ENCODE peak calls at places on chromosome 18, in nine cellular contexts. One of them, this sample, is unnamed.

GRCh38 chr18:2395427-2396161 is 175.7 kb downstream of the METTL4 start:
- DNase-seq in aorta: no peak
- DNase-seq in GM23248: no peak
- DNase-seq in neural progenitor cell: no peak
- DNase-seq in left ventricle myocardium inferior: no peak
- DNase-seq in mammary epithelial cell: no peak
- DNase-seq in coronary artery: no peak
- DNase-seq in IMR-90: no peak
- DNase-seq in CD8-positive, alpha-beta memory T cell: no peak
- DNase-seq in this sample: no peak

GRCh38 chr18:48893559-48894265 is 57.1 kb downstream of the SMAD7 start:
- DNase-seq in IMR-90: no peak
- DNase-seq in coronary artery: peak
- DNase-seq in CD8-positive, alpha-beta memory T cell: no peak
- DNase-seq in left ventricle myocardium inferior: no peak
- DNase-seq in aorta: no peak
- DNase-seq in neural progenitor cell: no peak
- DNase-seq in mammary epithelial cell: no peak
- DNase-seq in GM23248: no peak
- DNase-seq in this sample: no peak

GRCh38 chr18:62741118-62741566 is 25.8 kb downstream of the PHLPP1 start:
- DNase-seq in GM23248: peak
- DNase-seq in mammary epithelial cell: peak
- DNase-seq in aorta: no peak
- DNase-seq in IMR-90: peak
- DNase-seq in left ventricle myocardium inferior: no peak
- DNase-seq in coronary artery: no peak
- DNase-seq in CD8-positive, alpha-beta memory T cell: no peak
- DNase-seq in neural progenitor cell: no peak
- DNase-seq in this sample: no peak

GRCh38 chr18:35334821-35335220 is 9.4 kb downstream of the ZNF24 start:
- DNase-seq in neural progenitor cell: no peak
- DNase-seq in IMR-90: peak
- DNase-seq in mammary epithelial cell: peak
- DNase-seq in coronary artery: no peak
- DNase-seq in aorta: no peak
- DNase-seq in CD8-positive, alpha-beta memory T cell: no peak
- DNase-seq in GM23248: peak
- DNase-seq in left ventricle myocardium inferior: no peak
- DNase-seq in this sample: no peak

GRCh38 chr18:26556573-26556972 is 8.2 kb upstream of the KCTD1 start:
- DNase-seq in GM23248: peak
- DNase-seq in left ventricle myocardium inferior: no peak
- DNase-seq in CD8-positive, alpha-beta memory T cell: no peak
- DNase-seq in coronary artery: no peak
- DNase-seq in IMR-90: no peak
- DNase-seq in mammary epithelial cell: peak
- DNase-seq in neural progenitor cell: no peak
- DNase-seq in aorta: no peak
- DNase-seq in this sample: no peak

GRCh38 chr18:8260319-8260718 is 348.9 kb upstream of the RAB12 start:
- DNase-seq in CD8-positive, alpha-beta memory T cell: no peak
- DNase-seq in coronary artery: no peak
- DNase-seq in aorta: no peak
- DNase-seq in IMR-90: peak
- DNase-seq in GM23248: peak
- DNase-seq in neural progenitor cell: no peak
- DNase-seq in mammary epithelial cell: peak
- DNase-seq in left ventricle myocardium inferior: no peak
- DNase-seq in this sample: no peak

GRCh38 chr18:56711706-56712445 is 60.7 kb downstream of the WDR7 start:
- DNase-seq in mammary epithelial cell: no peak
- DNase-seq in CD8-positive, alpha-beta memory T cell: no peak
- DNase-seq in GM23248: peak
- DNase-seq in neural progenitor cell: no peak
- DNase-seq in IMR-90: no peak
- DNase-seq in coronary artery: no peak
- DNase-seq in aorta: no peak
- DNase-seq in left ventricle myocardium inferior: no peak
- DNase-seq in this sample: no peak

GRCh38 chr18:62505669-62506494 is 16.9 kb upstream of the ZCCHC2 start:
- DNase-seq in left ventricle myocardium inferior: no peak
- DNase-seq in IMR-90: no peak
- DNase-seq in mammary epithelial cell: peak
- DNase-seq in GM23248: peak
- DNase-seq in aorta: no peak
- DNase-seq in coronary artery: no peak
- DNase-seq in CD8-positive, alpha-beta memory T cell: peak
- DNase-seq in neural progenitor cell: no peak
- DNase-seq in this sample: no peak

GRCh38 chr18:7452331-7452730 is 114.8 kb upstream of the PTPRM start:
- DNase-seq in CD8-positive, alpha-beta memory T cell: no peak
- DNase-seq in IMR-90: peak
- DNase-seq in GM23248: peak
- DNase-seq in left ventricle myocardium inferior: no peak
- DNase-seq in aorta: no peak
- DNase-seq in mammary epithelial cell: peak
- DNase-seq in coronary artery: no peak
- DNase-seq in neural progenitor cell: peak
- DNase-seq in this sample: no peak

GRCh38 chr18:74980669-74981068 is 228.3 kb downstream of the PTGR3 start:
- DNase-seq in IMR-90: no peak
- DNase-seq in CD8-positive, alpha-beta memory T cell: no peak
- DNase-seq in coronary artery: no peak
- DNase-seq in GM23248: no peak
- DNase-seq in aorta: no peak
- DNase-seq in neural progenitor cell: no peak
- DNase-seq in mammary epithelial cell: no peak
- DNase-seq in left ventricle myocardium inferior: no peak
- DNase-seq in this sample: no peak

GRCh38 chr18:23799540-23799939 is 110.3 kb downstream of the LAMA3 start:
- DNase-seq in neural progenitor cell: no peak
- DNase-seq in coronary artery: no peak
- DNase-seq in GM23248: no peak
- DNase-seq in aorta: no peak
- DNase-seq in CD8-positive, alpha-beta memory T cell: no peak
- DNase-seq in IMR-90: no peak
- DNase-seq in left ventricle myocardium inferior: no peak
- DNase-seq in mammary epithelial cell: no peak
- DNase-seq in this sample: no peak

GRCh38 chr18:10169064-10169562 is 255.3 kb downstream of the VAPA start:
- DNase-seq in aorta: no peak
- DNase-seq in neural progenitor cell: no peak
- DNase-seq in IMR-90: peak
- DNase-seq in left ventricle myocardium inferior: no peak
- DNase-seq in mammary epithelial cell: peak
- DNase-seq in GM23248: peak
- DNase-seq in coronary artery: no peak
- DNase-seq in CD8-positive, alpha-beta memory T cell: no peak
- DNase-seq in this sample: no peak

GRCh38 chr18:22214731-22215528 is 45.5 kb downstream of the GATA6 start:
- DNase-seq in left ventricle myocardium inferior: no peak
- DNase-seq in aorta: no peak
- DNase-seq in coronary artery: no peak
- DNase-seq in GM23248: peak
- DNase-seq in neural progenitor cell: no peak
- DNase-seq in IMR-90: peak
- DNase-seq in mammary epithelial cell: peak
- DNase-seq in CD8-positive, alpha-beta memory T cell: no peak
- DNase-seq in this sample: no peak

DNA sequence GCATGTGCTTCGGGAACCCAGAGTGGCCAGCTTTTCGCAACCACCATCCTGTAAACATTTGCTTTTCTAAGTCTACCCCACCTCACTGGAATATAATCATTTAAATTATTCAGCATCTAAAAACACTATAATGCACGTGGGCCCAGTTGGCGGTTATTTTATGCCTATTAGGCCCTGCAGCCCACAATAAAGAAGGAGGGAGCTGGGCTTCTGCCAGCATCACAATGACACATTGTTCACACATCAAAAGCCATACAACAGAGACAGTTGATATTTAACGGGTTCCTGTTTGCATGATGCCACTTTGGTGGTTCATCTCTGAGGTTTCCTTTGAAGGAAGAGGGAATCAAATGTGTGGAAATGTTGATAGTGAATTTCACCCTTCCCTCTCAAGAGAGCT is 916.0 kb upstream of the CELF4 start:
- DNase-seq in IMR-90: no peak
- DNase-seq in GM23248: no peak
- DNase-seq in aorta: no peak
- DNase-seq in CD8-positive, alpha-beta memory T cell: no peak
- DNase-seq in left ventricle myocardium inferior: no peak
- DNase-seq in neural progenitor cell: no peak
- DNase-seq in coronary artery: no peak
- DNase-seq in mammary epithelial cell: no peak
- DNase-seq in this sample: no peak
- H3K27ac ChIP-seq in IMR-90: no peak
- H3K27ac ChIP-seq in GM23248: no peak
- H3K27ac ChIP-seq in aorta: no peak
- H3K27ac ChIP-seq in CD8-positive, alpha-beta memory T cell: no peak
- H3K27ac ChIP-seq in left ventricle myocardium inferior: no peak
- H3K27ac ChIP-seq in neural progenitor cell: no peak
- H3K27ac ChIP-seq in coronary artery: no peak
- H3K27ac ChIP-seq in mammary epithelial cell: no peak
- H3K27ac ChIP-seq in this sample: no peak

DNA sequence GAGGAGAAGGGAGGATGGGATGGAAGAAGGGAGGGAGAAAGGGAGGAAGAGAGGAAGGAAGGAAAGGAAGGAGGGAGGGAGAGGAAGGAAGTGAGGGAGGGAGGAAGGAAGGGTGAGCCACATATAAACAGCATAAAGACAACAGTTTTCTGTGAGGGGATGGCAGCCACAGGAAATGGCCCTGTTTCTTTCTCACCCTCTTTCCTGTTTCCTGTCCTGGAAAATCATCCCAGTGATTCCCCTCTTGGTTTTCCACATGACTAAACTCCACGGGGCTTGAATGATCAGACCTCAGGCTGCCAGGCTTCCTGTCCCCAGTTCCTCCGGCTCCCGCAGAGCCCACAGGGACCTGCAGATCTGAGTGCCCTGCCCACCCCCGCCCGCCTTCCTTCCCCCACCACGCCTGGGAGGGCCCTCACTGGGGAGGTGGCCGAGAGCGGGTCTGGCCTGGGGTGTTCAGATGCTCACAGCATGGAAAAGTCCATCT is at the start of gene SIGLEC15:
- DNase-seq in IMR-90: no peak
- DNase-seq in left ventricle myocardium inferior: no peak
- DNase-seq in neural progenitor cell: no peak
- DNase-seq in CD8-positive, alpha-beta memory T cell: no peak
- DNase-seq in mammary epithelial cell: no peak
- DNase-seq in GM23248: no peak
- DNase-seq in aorta: no peak
- DNase-seq in coronary artery: no peak
- DNase-seq in this sample: no peak
- H3K4me3 ChIP-seq in IMR-90: no peak
- H3K4me3 ChIP-seq in left ventricle myocardium inferior: no peak
- H3K4me3 ChIP-seq in neural progenitor cell: no peak
- H3K4me3 ChIP-seq in CD8-positive, alpha-beta memory T cell: no peak
- H3K4me3 ChIP-seq in mammary epithelial cell: no peak
- H3K4me3 ChIP-seq in GM23248: no peak
- H3K4me3 ChIP-seq in aorta: no peak
- H3K4me3 ChIP-seq in coronary artery: no peak
- H3K4me3 ChIP-seq in this sample: no peak

GRCh38 chr18:79406708-79407107 is 11.0 kb downstream of the NFATC1 start:
- DNase-seq in left ventricle myocardium inferior: peak
- DNase-seq in aorta: peak
- DNase-seq in IMR-90: no peak
- DNase-seq in mammary epithelial cell: no peak
- DNase-seq in GM23248: no peak
- DNase-seq in CD8-positive, alpha-beta memory T cell: no peak
- DNase-seq in neural progenitor cell: no peak
- DNase-seq in coronary artery: no peak
- DNase-seq in this sample: no peak

GRCh38 chr18:79403723-79404566 is 8.2 kb downstream of the NFATC1 start:
- DNase-seq in coronary artery: no peak
- DNase-seq in GM23248: peak
- DNase-seq in neural progenitor cell: no peak
- DNase-seq in aorta: peak
- DNase-seq in left ventricle myocardium inferior: peak
- DNase-seq in mammary epithelial cell: peak
- DNase-seq in CD8-positive, alpha-beta memory T cell: no peak
- DNase-seq in IMR-90: no peak
- DNase-seq in this sample: no peak

GRCh38 chr18:79404567-79404910 is 8.8 kb downstream of the NFATC1 start:
- DNase-seq in GM23248: peak
- DNase-seq in left ventricle myocardium inferior: peak
- DNase-seq in coronary artery: no peak
- DNase-seq in mammary epithelial cell: no peak
- DNase-seq in neural progenitor cell: no peak
- DNase-seq in IMR-90: no peak
- DNase-seq in aorta: peak
- DNase-seq in CD8-positive, alpha-beta memory T cell: no peak
- DNase-seq in this sample: no peak

GRCh38 chr18:79405781-79406575 is 10.2 kb downstream of the NFATC1 start:
- DNase-seq in CD8-positive, alpha-beta memory T cell: peak
- DNase-seq in IMR-90: no peak
- DNase-seq in neural progenitor cell: no peak
- DNase-seq in mammary epithelial cell: no peak
- DNase-seq in aorta: peak
- DNase-seq in GM23248: no peak
- DNase-seq in left ventricle myocardium inferior: peak
- DNase-seq in coronary artery: no peak
- DNase-seq in this sample: no peak

DNA sequence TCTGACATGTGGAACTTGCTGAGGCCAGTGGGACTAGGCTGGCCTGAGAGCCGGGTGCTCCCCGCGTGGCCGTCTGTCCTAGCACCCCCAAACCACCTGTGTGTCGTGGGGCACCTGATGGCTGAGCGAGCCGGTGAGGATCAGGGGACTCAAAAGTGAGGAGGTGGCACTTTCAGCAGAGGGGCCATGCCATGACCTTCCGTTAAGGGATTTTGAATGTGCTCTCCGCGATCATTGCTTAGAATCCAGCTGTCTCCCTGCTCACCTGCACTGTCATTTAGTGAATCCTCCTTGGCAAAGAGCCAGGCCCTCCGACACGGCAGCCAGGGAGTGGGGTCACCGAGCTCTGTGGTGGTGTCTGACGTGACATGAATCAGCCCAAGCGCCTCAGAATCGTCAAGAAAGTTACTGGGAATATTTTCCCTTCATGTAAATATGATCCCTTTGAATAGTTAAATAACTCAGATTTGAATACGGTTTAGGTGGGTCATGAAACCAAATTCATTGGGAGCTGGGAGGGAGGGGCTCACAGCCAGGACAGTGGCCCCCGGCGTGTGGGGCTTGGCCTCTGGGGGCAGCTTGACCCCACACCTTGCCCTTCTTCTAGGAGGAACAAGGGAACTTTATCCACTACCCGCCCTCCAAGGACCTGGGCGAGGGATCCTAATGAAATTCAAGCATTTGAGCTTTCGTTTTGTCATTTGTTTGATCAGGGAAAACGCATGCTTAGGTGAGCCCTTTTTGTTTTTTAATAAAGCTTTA is 9.5 kb downstream of the NFATC1 start:
- DNase-seq in neural progenitor cell: no peak
- DNase-seq in GM23248: no peak
- DNase-seq in IMR-90: no peak
- DNase-seq in left ventricle myocardium inferior: peak
- DNase-seq in CD8-positive, alpha-beta memory T cell: peak
- DNase-seq in mammary epithelial cell: no peak
- DNase-seq in aorta: peak
- DNase-seq in coronary artery: no peak
- DNase-seq in this sample: no peak
- H3K27ac ChIP-seq in neural progenitor cell: no peak
- H3K27ac ChIP-seq in GM23248: no peak
- H3K27ac ChIP-seq in IMR-90: no peak
- H3K27ac ChIP-seq in left ventricle myocardium inferior: peak
- H3K27ac ChIP-seq in CD8-positive, alpha-beta memory T cell: peak
- H3K27ac ChIP-seq in mammary epithelial cell: no peak
- H3K27ac ChIP-seq in aorta: no peak
- H3K27ac ChIP-seq in coronary artery: peak
- H3K27ac ChIP-seq in this sample: no peak

GRCh38 chr18:58212274-58212673 is 168.2 kb downstream of the NEDD4L start:
- DNase-seq in IMR-90: no peak
- DNase-seq in aorta: no peak
- DNase-seq in coronary artery: no peak
- DNase-seq in CD8-positive, alpha-beta memory T cell: no peak
- DNase-seq in left ventricle myocardium inferior: no peak
- DNase-seq in mammary epithelial cell: no peak
- DNase-seq in neural progenitor cell: no peak
- DNase-seq in GM23248: no peak
- DNase-seq in this sample: no peak
- H3K4me3 ChIP-seq in IMR-90: no peak
- H3K4me3 ChIP-seq in aorta: no peak
- H3K4me3 ChIP-seq in coronary artery: no peak
- H3K4me3 ChIP-seq in CD8-positive, alpha-beta memory T cell: no peak
- H3K4me3 ChIP-seq in left ventricle myocardium inferior: no peak
- H3K4me3 ChIP-seq in mammary epithelial cell: no peak
- H3K4me3 ChIP-seq in neural progenitor cell: no peak
- H3K4me3 ChIP-seq in GM23248: no peak
- H3K4me3 ChIP-seq in this sample: no peak